ENCODE peak calls at places on chromosomes 5 and 9, in six cellular contexts. C is fibroblast of pulmonary artery, V is A549, B is keratinocyte, J is mesothelial cell of epicardium, F is WTC11. M is an unnamed sample.

GRCh38 chr5:142078251-142078650 is 30.3 kb upstream of the NDFIP1 start:
- DNase-seq in C (no peak), V (no peak), B (no peak), J (no peak), F (no peak), M (no peak)

GRCh38 chr5:7329712-7330111 is 66.2 kb upstream of the ADCY2 start:
- DNase-seq in C (no peak), V (no peak), B (no peak), J (no peak), F (no peak), M (no peak)

GRCh38 chr5:84450617-84451414 is 66.1 kb upstream of the EDIL3 start:
- DNase-seq in C (peak), V (no peak), B (no peak), J (no peak), F (no peak), M (no peak)

GRCh38 chr5:35926389-35927051 is 11.9 kb downstream of the CAPSL start:
- DNase-seq in C (peak), V (peak), B (peak), J (peak), F (peak), M (peak)

GRCh38 chr9:17135578-17135904 is 701 bp downstream of the CNTLN start:
- DNase-seq in C (no peak), V (no peak), B (no peak), J (no peak), F (no peak), M (no peak)

GRCh38 chr5:78519198-78519941 is 129.2 kb downstream of the LHFPL2 start:
- DNase-seq in C (no peak), V (no peak), B (no peak), J (no peak), F (no peak), M (no peak)

GRCh38 chr5:38846379-38846967 is 661 bp downstream of the OSMR start:
- DNase-seq in C (no peak), V (peak), B (no peak), J (no peak), F (peak), M (no peak)

GRCh38 chr5:138911441-138911840 is 36.3 kb upstream of the LRRTM2 start:
- DNase-seq in C (peak), V (no peak), B (no peak), J (no peak), F (no peak), M (no peak)

GRCh38 chr5:127425037-127425436 is 92.4 kb upstream of the PRRC1 start:
- DNase-seq in C (peak), V (no peak), B (no peak), J (no peak), F (no peak), M (no peak)

GRCh38 chr9:19782005-19782404 is 6.8 kb downstream of the SLC24A2 start:
- DNase-seq in C (peak), V (peak), B (no peak), J (no peak), F (no peak), M (no peak)

GRCh38 chr5:163384669-163385068 is 52.7 kb upstream of the CCNG1 start:
- DNase-seq in C (no peak), V (no peak), B (no peak), J (no peak), F (no peak), M (no peak)

GRCh38 chr5:107808671-107809137 is 138.0 kb upstream of the EFNA5 start:
- DNase-seq in C (no peak), V (no peak), B (no peak), J (peak), F (peak), M (no peak)

GRCh38 chr9:121839726-121840500 is 188.5 kb downstream of the DAB2IP start:
- DNase-seq in C (no peak), V (no peak), B (no peak), J (no peak), F (no peak), M (no peak)

GRCh38 chr9:97307091-97307490 is 368 bp upstream of the CCDC180 start:
- DNase-seq in C (peak), V (no peak), B (no peak), J (peak), F (peak), M (no peak)

GRCh38 chr5:122906768-122907167 is 61.4 kb downstream of the SNX24 start:
- DNase-seq in C (peak), V (no peak), B (no peak), J (no peak), F (no peak), M (no peak)

GRCh38 chr9:107847977-107848376 is 358.4 kb upstream of the KLF4 start:
- DNase-seq in C (peak), V (no peak), B (no peak), J (no peak), F (no peak), M (no peak)

GRCh38 chr5:27048507-27048906 is 10.1 kb upstream of the CDH9 start:
- DNase-seq in C (no peak), V (no peak), B (no peak), J (no peak), F (no peak), M (no peak)

GRCh38 chr5:103120607-103121200 is 603 bp downstream of the PPIP5K2 start:
- DNase-seq in C (peak), V (no peak), B (no peak), J (peak), F (no peak), M (no peak)

GRCh38 chr5:148966348-148966747 is 96.5 kb downstream of the SH3TC2 start:
- DNase-seq in C (no peak), V (no peak), B (no peak), J (no peak), F (no peak), M (no peak)

GRCh38 chr5:66089384-66089783 is 54.7 kb upstream of the SREK1 start:
- DNase-seq in C (no peak), V (no peak), B (no peak), J (no peak), F (no peak), M (no peak)

GRCh38 chr5:43197535-43197934 is 5.5 kb downstream of the NIM1K start:
- DNase-seq in C (no peak), V (no peak), B (no peak), J (no peak), F (no peak), M (no peak)

GRCh38 chr5:173333900-173334685 is 5.9 kb upstream of the STC2 start:
- DNase-seq in C (peak), V (no peak), B (no peak), J (no peak), F (no peak), M (no peak)

GRCh38 chr5:44911501-44911900 is 102.8 kb downstream of the MRPS30 start:
- DNase-seq in C (no peak), V (no peak), B (no peak), J (no peak), F (no peak), M (no peak)

GRCh38 chr5:115068239-115069086 is 101.2 kb downstream of the TRIM36 start:
- DNase-seq in C (peak), V (peak), B (no peak), J (no peak), F (no peak), M (no peak)

GRCh38 chr9:75907329-75907728 is 16.9 kb downstream of the PCSK5 start:
- DNase-seq in C (peak), V (peak), B (no peak), J (no peak), F (no peak), M (no peak)

GRCh38 chr9:29422445-29422844 is 1849.2 kb upstream of the C9orf72 start:
- DNase-seq in C (no peak), V (no peak), B (no peak), J (no peak), F (no peak), M (no peak)

GRCh38 chr9:132562313-132562588 is 20.2 kb upstream of the BARHL1 start:
- DNase-seq in C (no peak), V (no peak), B (no peak), J (no peak), F (no peak), M (no peak)

GRCh38 chr9:27154923-27155322 is 45.9 kb downstream of the TEK start:
- DNase-seq in C (peak), V (no peak), B (peak), J (no peak), F (no peak), M (no peak)

GRCh38 chr5:143244000-143244736 is 159.3 kb downstream of the NR3C1 start:
- DNase-seq in C (peak), V (peak), B (peak), J (no peak), F (no peak), M (no peak)

GRCh38 chr5:132226516-132227234 is 978 bp downstream of the P4HA2 start:
- DNase-seq in C (peak), V (no peak), B (no peak), J (peak), F (no peak), M (no peak)

GRCh38 chr5:132227485-132228240 is at the start of gene P4HA2:
- DNase-seq in C (peak), V (peak), B (no peak), J (peak), F (peak), M (peak)

GRCh38 chr5:132227235-132227484 is 493 bp downstream of the P4HA2 start:
- DNase-seq in C (no peak), V (no peak), B (no peak), J (no peak), F (no peak), M (no peak)

GRCh38 chr5:132229236-132229635 is 1.6 kb upstream of the P4HA2 start:
- DNase-seq in C (no peak), V (no peak), B (no peak), J (peak), F (no peak), M (no peak)

DNA sequence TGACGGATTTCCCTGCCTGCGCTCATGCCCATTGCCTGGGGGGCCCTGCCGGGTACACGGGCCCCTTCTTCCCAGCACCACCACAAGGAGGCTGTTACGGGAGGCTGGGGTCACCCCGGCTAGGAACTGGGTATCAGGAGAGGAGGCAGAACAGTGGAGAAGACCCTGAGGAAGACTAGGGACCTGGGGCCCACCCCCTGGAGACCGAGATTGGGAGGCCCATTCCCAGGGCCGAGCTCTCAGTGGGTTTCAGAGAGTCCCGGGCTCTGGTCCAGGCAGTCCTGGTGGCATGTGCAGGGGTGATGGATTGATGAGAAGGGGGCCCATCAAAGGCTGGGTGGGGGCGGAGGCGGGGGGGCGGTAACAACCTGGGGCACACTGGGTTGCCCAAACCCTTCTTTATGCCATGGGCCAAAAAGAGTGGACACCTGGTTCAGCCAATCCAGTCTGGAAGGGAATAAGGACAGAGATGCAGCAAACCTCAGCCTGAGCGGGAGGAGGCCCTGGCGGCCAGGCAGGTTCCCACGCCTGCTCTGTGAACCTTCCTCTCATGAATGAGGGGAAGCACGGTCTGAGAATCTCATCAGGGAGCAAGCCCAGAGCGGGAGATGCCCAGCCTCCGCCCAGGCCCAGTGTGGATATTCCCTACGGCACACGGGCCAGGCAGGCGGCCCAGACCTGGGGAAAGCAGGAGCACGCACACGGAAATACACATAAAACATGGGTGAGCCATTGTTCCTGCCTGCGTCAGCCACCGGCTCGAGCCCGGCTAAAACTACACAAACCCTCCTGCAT is 785 bp upstream of the P4HA2 start:
- DNase-seq in C (no peak), V (no peak), B (no peak), J (peak), F (no peak), M (no peak)
- TF ChIP-seq CTCF in C (no peak), V (no peak), B (no peak), J (no peak), F (no peak), M (no peak)

GRCh38 chr5:62786099-62786498 is 207.5 kb downstream of the LRRC70 start:
- DNase-seq in C (no peak), V (no peak), B (no peak), J (no peak), F (no peak), M (no peak)

GRCh38 chr5:62795912-62796311 is 217.3 kb downstream of the LRRC70 start:
- DNase-seq in C (no peak), V (no peak), B (no peak), J (no peak), F (no peak), M (no peak)

GRCh38 chr5:62785588-62785987 is 207.0 kb downstream of the LRRC70 start:
- DNase-seq in C (no peak), V (no peak), B (no peak), J (no peak), F (no peak), M (no peak)

GRCh38 chr5:62790348-62790747 is 211.7 kb downstream of the LRRC70 start:
- DNase-seq in C (peak), V (no peak), B (no peak), J (no peak), F (no peak), M (no peak)

GRCh38 chr5:62791059-62791458 is 212.4 kb downstream of the LRRC70 start:
- DNase-seq in C (peak), V (peak), B (no peak), J (no peak), F (no peak), M (no peak)
- TF ChIP-seq CTCF in C (peak), V (peak), B (peak), J (no peak), F (no peak), M (no peak)

DNA sequence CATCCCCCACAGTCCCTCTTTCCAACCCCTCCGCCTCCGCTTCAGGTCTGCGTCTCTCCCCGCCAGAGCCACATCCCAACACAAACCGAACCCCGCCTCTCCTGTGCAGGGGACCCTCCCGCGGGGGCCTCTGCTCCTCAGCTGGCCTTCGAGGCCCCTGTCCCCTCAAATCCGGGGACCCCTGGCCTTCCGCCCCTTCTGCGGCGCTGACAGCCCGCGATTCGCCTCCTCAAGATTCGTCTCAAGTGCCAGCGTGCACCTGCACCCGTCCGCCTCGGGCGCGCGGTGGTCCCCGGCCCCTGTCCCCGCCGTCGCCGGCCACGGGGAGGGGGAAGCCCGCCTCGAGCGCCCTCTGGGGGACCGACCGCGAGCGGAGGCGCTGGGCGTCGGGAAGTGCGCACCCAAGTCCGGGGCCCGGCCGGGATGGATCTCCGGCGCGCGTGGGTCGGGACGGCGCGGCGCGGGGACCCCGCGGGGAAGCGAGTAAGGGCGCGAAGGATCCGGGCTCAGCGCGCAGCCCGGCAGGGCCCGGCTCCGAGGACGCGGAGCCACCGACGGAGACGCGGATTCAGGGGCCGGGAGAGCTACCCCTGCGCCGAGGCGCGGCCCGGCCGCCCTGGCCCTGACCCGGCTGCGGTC is 623 bp downstream of the FLT4 start:
- DNase-seq in C (no peak), V (peak), B (no peak), J (no peak), F (peak), M (no peak)
- TF ChIP-seq CTCF in C (no peak), V (peak), B (peak), J (no peak), F (peak), M (no peak)

GRCh38 chr5:140118294-140118936 is 4.5 kb downstream of the PURA start:
- DNase-seq in C (no peak), V (peak), B (no peak), J (no peak), F (no peak), M (no peak)
- TF ChIP-seq CTCF in C (no peak), V (no peak), B (no peak), J (no peak), F (no peak), M (no peak)

GRCh38 chr5:118963169-118963568 is 25.2 kb downstream of the DTWD2 start:
- DNase-seq in C (no peak), V (no peak), B (no peak), J (no peak), F (no peak), M (no peak)

GRCh38 chr5:118965913-118966312 is 22.4 kb downstream of the DTWD2 start:
- DNase-seq in C (no peak), V (no peak), B (no peak), J (no peak), F (no peak), M (no peak)

GRCh38 chr5:118968406-118968911 is 19.9 kb downstream of the DTWD2 start:
- DNase-seq in C (no peak), V (no peak), B (no peak), J (no peak), F (peak), M (no peak)

GRCh38 chr5:118967059-118967508 is 21.3 kb downstream of the DTWD2 start:
- DNase-seq in C (no peak), V (no peak), B (no peak), J (no peak), F (no peak), M (no peak)

DNA sequence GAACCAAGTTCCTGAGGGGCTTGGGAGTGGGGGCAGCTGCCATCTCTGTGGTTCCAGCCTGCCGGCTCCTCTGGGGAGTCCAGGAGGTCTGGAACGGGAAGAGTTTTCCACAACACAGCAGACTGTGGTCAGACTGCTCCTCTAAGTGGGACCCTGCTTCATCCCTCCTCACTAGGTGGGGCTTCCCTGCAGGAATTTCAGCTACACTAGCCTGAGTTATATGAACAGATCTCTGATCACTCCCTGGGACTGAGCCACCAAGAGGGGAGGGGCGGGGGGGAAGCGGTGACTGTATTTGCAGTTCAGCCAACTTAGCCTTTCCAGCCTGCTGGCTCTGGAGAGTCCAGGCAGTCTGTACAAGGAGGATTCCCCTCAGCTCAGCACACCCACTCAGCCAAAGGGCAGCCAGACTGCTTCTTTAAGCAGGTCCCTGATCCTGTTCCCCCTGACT is 19.4 kb downstream of the DTWD2 start:
- DNase-seq in C (peak), V (no peak), B (no peak), J (no peak), F (no peak), M (no peak)
- TF ChIP-seq CTCF in C (no peak), V (no peak), B (no peak), J (no peak), F (no peak), M (no peak)

DNA sequence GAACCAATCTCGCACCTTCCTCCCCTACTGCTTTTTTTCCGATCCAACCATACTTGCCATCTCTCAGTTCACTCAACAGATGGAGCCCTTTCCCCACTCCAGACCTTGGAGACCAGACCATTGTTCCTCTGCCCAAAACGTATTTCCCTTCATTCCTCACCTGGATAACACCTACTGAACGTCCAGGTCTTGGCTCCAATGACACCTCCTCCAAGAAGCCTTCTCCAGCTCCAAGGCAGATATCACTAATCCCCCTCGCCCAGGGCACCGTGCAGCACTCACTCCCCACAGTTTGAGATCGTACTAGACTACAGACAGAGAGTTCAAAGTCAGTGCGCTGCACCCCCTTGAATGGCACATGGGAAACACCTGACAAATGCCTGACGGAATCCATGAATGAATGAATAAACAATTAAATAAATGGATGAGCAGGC is 47.1 kb upstream of the AKNA start:
- DNase-seq in C (peak), V (peak), B (no peak), J (no peak), F (peak), M (no peak)
- TF ChIP-seq CTCF in C (peak), V (peak), B (peak), J (no peak), F (peak), M (no peak)

GRCh38 chr5:150734579-150735384 is 24.0 kb downstream of the DCTN4 start:
- DNase-seq in C (no peak), V (no peak), B (no peak), J (no peak), F (peak), M (no peak)
- TF ChIP-seq CTCF in C (no peak), V (no peak), B (no peak), J (no peak), F (no peak), M (no peak)

DNA sequence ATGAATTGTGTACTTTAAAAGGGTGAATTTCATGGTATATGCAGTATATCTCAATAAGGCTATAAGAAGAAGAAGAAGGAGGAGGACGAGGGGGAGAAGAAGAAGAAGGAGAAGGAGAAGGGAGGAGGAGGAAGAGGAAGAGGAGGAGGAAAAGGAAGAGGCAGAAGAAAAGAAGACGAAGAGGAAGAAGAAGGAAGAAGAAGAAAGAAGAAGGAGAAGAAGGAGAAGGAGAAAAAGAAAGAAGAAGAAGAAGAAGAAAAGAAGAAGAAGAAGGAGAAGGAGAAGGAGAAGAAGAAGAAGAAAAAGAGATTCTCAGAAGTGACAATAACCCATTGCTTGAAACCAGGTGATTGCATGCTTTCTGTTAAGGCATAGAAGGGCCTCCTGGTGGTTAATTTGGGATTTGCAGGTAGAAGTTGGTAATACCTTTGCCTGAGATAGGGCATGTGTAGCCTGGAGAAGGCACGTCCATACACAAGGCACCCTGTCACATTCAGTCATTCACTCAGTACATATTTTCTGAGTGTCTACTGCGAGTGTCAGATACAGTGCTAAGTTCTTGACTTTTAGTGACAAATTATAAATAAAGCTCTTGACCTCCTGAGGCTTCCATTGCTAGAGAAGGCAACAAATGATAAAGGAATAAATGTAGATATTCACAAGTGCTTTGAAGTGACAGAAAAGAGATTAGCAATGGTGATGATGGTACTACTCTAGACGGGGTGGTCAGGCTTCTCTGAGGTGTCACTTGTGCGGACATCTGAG is 231.3 kb downstream of the NPR3 start:
- DNase-seq in C (peak), V (peak), B (no peak), J (no peak), F (peak), M (no peak)
- TF ChIP-seq CTCF in C (peak), V (peak), B (peak), J (peak), F (peak), M (peak)